ENCODE peak calls at places on chromosomes 5 and 9, in eight cellular contexts. K is stomach, Q is right atrium auricular region, W is Panc1, I is fibroblast of pulmonary artery, H is left ventricle myocardium inferior, T is HFF-Myc, D is foreskin fibroblast. O is an unnamed sample.

GRCh38 chr9:121972501-121972981 is 120.6 kb downstream of the TTLL11 start:
- DNase-seq in I (peak; percentile 51), T (no peak), H (no peak), Q (no peak), K (peak; percentile 82), D (peak; percentile 65), W (no peak), O (no peak)

GRCh38 chr9:137456864-137457405 is 2.2 kb downstream of the NSMF start:
- DNase-seq in K (no peak), Q (no peak), H (no peak), T (no peak), W (no peak), D (no peak), I (no peak), O (no peak)

GRCh38 chr9:112382066-112382465 is 2.2 kb downstream of the HSDL2 start:
- DNase-seq in D (no peak), Q (no peak), K (no peak), W (no peak), H (no peak), I (no peak), T (no peak), O (no peak)

GRCh38 chr9:89593776-89594427 is 10.9 kb upstream of the GADD45G start:
- DNase-seq in I (peak; percentile 46), T (no peak), D (peak; percentile 22), Q (peak; percentile 57), H (peak; percentile 36), K (peak; percentile 72), W (no peak), O (no peak)

GRCh38 chr5:93403529-93403928 is 177.5 kb downstream of the NR2F1-AS1 start:
- DNase-seq in H (no peak), Q (no peak), I (no peak), K (no peak), W (no peak), T (no peak), D (peak; percentile 23), O (no peak)

GRCh38 chr5:30194595-30194994 is 998.9 kb upstream of the CDH6 start:
- DNase-seq in I (no peak), H (no peak), T (no peak), Q (no peak), D (no peak), K (no peak), W (no peak), O (no peak)

GRCh38 chr9:94685359-94685758 is 41.1 kb upstream of the AOPEP start:
- DNase-seq in W (no peak), D (no peak), I (no peak), T (no peak), H (no peak), K (no peak), Q (no peak), O (no peak)

GRCh38 chr5:68528877-68529276 is 313.3 kb downstream of the PIK3R1 start:
- DNase-seq in D (peak; percentile 66), I (no peak), K (no peak), H (no peak), T (no peak), W (no peak), Q (no peak), O (no peak)

GRCh38 chr5:45578270-45578669 is 117.9 kb downstream of the HCN1 start:
- DNase-seq in W (no peak), H (no peak), D (no peak), I (peak; percentile 11), Q (no peak), T (no peak), K (no peak), O (no peak)

GRCh38 chr5:127959152-127959764 is 124.3 kb upstream of the SLC12A2 start:
- DNase-seq in I (peak; percentile 87), D (peak; percentile 94), K (peak; percentile 70), T (peak; percentile 75), Q (no peak), H (peak; percentile 76), W (peak; percentile 54), O (peak; percentile 83)

GRCh38 chr9:81002920-81003319 is 686.4 kb downstream of the TLE1 start:
- DNase-seq in D (no peak), H (no peak), I (no peak), W (no peak), T (no peak), K (no peak), Q (no peak), O (no peak)

GRCh38 chr5:73482383-73483193 is 15.7 kb upstream of the BTF3 start:
- DNase-seq in T (no peak), W (no peak), D (peak; percentile 79), K (no peak), H (no peak), I (peak; percentile 34), Q (no peak), O (peak; percentile 27)

GRCh38 chr5:6085461-6085860 is 292.9 kb downstream of the MED10 start:
- DNase-seq in H (no peak), Q (no peak), I (no peak), K (no peak), D (no peak), T (no peak), W (no peak), O (no peak)

GRCh38 chr9:16870606-16871357 is at the start of gene BNC2:
- DNase-seq in H (peak; percentile 49), D (peak; percentile 86), I (peak; percentile 71), K (no peak), W (no peak), Q (peak; percentile 64), T (no peak), O (no peak)

GRCh38 chr5:43514471-43514815 is 505 bp downstream of the C5orf34 start:
- DNase-seq in Q (no peak), I (peak; percentile 72), H (no peak), W (no peak), D (peak; percentile 85), T (peak; percentile 10), K (no peak), O (peak; percentile 76)

GRCh38 chr9:104868687-104869404 is 59.1 kb downstream of the ABCA1 start:
- DNase-seq in K (peak; percentile 38), Q (no peak), D (peak; percentile 94), W (no peak), T (peak; percentile 52), H (peak; percentile 69), I (peak; percentile 96), O (peak; percentile 69)

GRCh38 chr5:75277463-75277862 is 40.8 kb upstream of the ANKRD31 start:
- DNase-seq in T (no peak), D (no peak), K (no peak), W (no peak), H (no peak), Q (no peak), I (no peak), O (no peak)

GRCh38 chr9:33044677-33045282 is 19.7 kb downstream of the DNAJA1 start:
- DNase-seq in D (peak; percentile 34), Q (no peak), I (peak; percentile 22), T (no peak), K (peak; percentile 39), H (no peak), W (peak; percentile 27), O (no peak)
- TF ChIP-seq CTCF in D (peak; percentile 12), Q (peak; percentile 24), I (peak; percentile 19), T (peak; percentile 29), K (peak; percentile 20), H (no peak), W (peak; percentile 84), O (peak; percentile 41)

GRCh38 chr5:171337207-171337562 is 28.1 kb downstream of the TLX3 start:
- DNase-seq in I (no peak), D (no peak), Q (no peak), H (no peak), K (no peak), W (no peak), T (no peak), O (no peak)
- H3K4me3 ChIP-seq in I (peak overlapping the region; percentile 57), D (peak overlapping the region; percentile 63), Q (peak overlapping the region; percentile 39), H (peak overlapping the region; percentile 64), K (peak overlapping the region; percentile 45), W (peak overlapping the region; percentile 34), T (peak overlapping the region; percentile 33), O (peak overlapping the region; percentile 50)

GRCh38 chr5:25119654-25120053 is 474.9 kb upstream of the CDH10 start:
- DNase-seq in I (peak; percentile 1), K (no peak), H (no peak), Q (no peak), T (no peak), W (no peak), D (no peak), O (no peak)
- TF ChIP-seq CTCF in I (peak; percentile 5), K (no peak), H (no peak), Q (no peak), T (no peak), W (peak; percentile 48), D (no peak), O (peak; percentile 18)

GRCh38 chr5:72451771-72452505 is 55.3 kb downstream of the ZNF366 start:
- DNase-seq in I (peak; percentile 99), T (no peak), H (peak; percentile 76), K (no peak), Q (peak; percentile 79), D (peak; percentile 93), W (no peak), O (peak; percentile 81)
- H3K4me3 ChIP-seq in I (no peak overlapping the region), T (no peak overlapping the region), H (no peak overlapping the region), K (no peak overlapping the region), Q (no peak overlapping the region), D (no peak overlapping the region), W (no peak overlapping the region), O (no peak overlapping the region)

GRCh38 chr5:20466507-20466906 is 478.5 kb upstream of the CDH18 start:
- DNase-seq in I (no peak), H (no peak), D (no peak), W (no peak), T (no peak), Q (no peak), K (no peak), O (no peak)

GRCh38 chr5:20463206-20463605 is 475.2 kb upstream of the CDH18 start:
- DNase-seq in W (no peak), I (no peak), T (no peak), Q (no peak), K (no peak), D (no peak), H (no peak), O (no peak)
- TF ChIP-seq CTCF in W (no peak), I (no peak), T (no peak), Q (no peak), K (no peak), D (no peak), H (no peak), O (no peak)

GRCh38 chr5:88142801-88143692 is 125.6 kb downstream of the TMEM161B start:
- DNase-seq in W (no peak), Q (peak; percentile 78), I (peak; percentile 11), H (no peak), K (no peak), T (no peak), D (peak; percentile 56), O (no peak)

GRCh38 chr5:88145603-88146467 is 122.8 kb downstream of the TMEM161B start:
- DNase-seq in Q (no peak), H (no peak), W (no peak), D (peak; percentile 12), T (no peak), K (no peak), I (peak; percentile 2), O (no peak)

GRCh38 chr5:88144219-88145040 is 124.2 kb downstream of the TMEM161B start:
- DNase-seq in D (peak; percentile 15), Q (no peak), H (no peak), K (no peak), I (no peak), W (no peak), T (no peak), O (no peak)

GRCh38 chr5:88145205-88145602 is 123.4 kb downstream of the TMEM161B start:
- DNase-seq in T (no peak), W (no peak), I (no peak), D (no peak), K (no peak), Q (no peak), H (no peak), O (no peak)

GRCh38 chr5:88143693-88144218 is 124.9 kb downstream of the TMEM161B start:
- DNase-seq in T (no peak), K (no peak), Q (no peak), H (no peak), W (no peak), D (no peak), I (no peak), O (no peak)
- H3K4me3 ChIP-seq in T (no peak overlapping the region), K (peak overlapping the region; percentile 47), Q (peak overlapping the region; percentile 60), H (peak overlapping the region; percentile 68), W (peak overlapping the region; percentile 38), D (peak overlapping the region; percentile 58), I (no peak overlapping the region), O (peak overlapping the region; percentile 44)